ENCODE peak calls at places on chromosomes 7 and 10, in five cellular contexts. X is lung, B is heart left ventricle, Q is DND-41, C is body of pancreas. S is an unnamed sample.

GRCh38 chr7:82810558-82811259 is 352.0 kb downstream of the PCLO start:
- DNase-seq in X (no peak), B (no peak), Q (no peak), C (peak; percentile 20), S (peak; percentile 34)

GRCh38 chr7:102063736-102064135 is 222.9 kb upstream of the SH2B2 start:
- DNase-seq in X (peak; percentile 49), B (no peak), Q (no peak), C (no peak), S (no peak)

GRCh38 chr7:20998309-20998708 is 211.6 kb upstream of the SP8 start:
- DNase-seq in X (no peak), B (no peak), Q (no peak), C (no peak), S (peak; percentile 28)

GRCh38 chr10:81426722-81427121 is 448.3 kb upstream of the NRG3 start:
- DNase-seq in X (no peak), B (no peak), Q (no peak), C (no peak), S (no peak)

GRCh38 chr10:12332572-12333381 is 16.6 kb upstream of the CAMK1D start:
- DNase-seq in X (no peak), B (no peak), Q (no peak), C (no peak), S (no peak)

GRCh38 chr10:99682752-99683151 is 23.4 kb downstream of the ENTPD7 start:
- DNase-seq in X (no peak), B (no peak), Q (no peak), C (no peak), S (no peak)

GRCh38 chr10:25176421-25176968 is 1.7 kb downstream of the GPR158 start:
- DNase-seq in X (no peak), B (no peak), Q (no peak), C (no peak), S (no peak)

GRCh38 chr7:150898475-150899011 is 46.2 kb downstream of the AOC1 start:
- DNase-seq in X (peak; percentile 79), B (peak; percentile 82), Q (peak; percentile 75), C (peak; percentile 76), S (no peak)

GRCh38 chr10:12708921-12709320 is 292.6 kb downstream of the CCDC3 start:
- DNase-seq in X (no peak), B (no peak), Q (no peak), C (no peak), S (no peak)

GRCh38 chr7:111364413-111364812 is 197.9 kb downstream of the IMMP2L start:
- DNase-seq in X (no peak), B (no peak), Q (no peak), C (no peak), S (no peak)

GRCh38 chr10:31754803-31755624 is 173.6 kb downstream of the ARHGAP12 start:
- DNase-seq in X (no peak), B (peak; percentile 38), Q (no peak), C (peak; percentile 55), S (no peak)

GRCh38 chr10:79025113-79025832 is 43.5 kb upstream of the ZMIZ1 start:
- DNase-seq in X (no peak), B (peak; percentile 48), Q (peak; percentile 46), C (no peak), S (no peak)

GRCh38 chr10:110502851-110503301 is 5.2 kb downstream of the DUSP5 start:
- DNase-seq in X (peak; percentile 52), B (peak; percentile 70), Q (no peak), C (no peak), S (no peak)

GRCh38 chr7:117173001-117173400 is 149.9 kb downstream of the WNT2 start:
- DNase-seq in X (no peak), B (no peak), Q (no peak), C (no peak), S (no peak)

GRCh38 chr7:73704640-73705550 is 14.6 kb downstream of the STX1A start:
- DNase-seq in X (peak; percentile 61), B (no peak), Q (no peak), C (no peak), S (no peak)

GRCh38 chr7:99460651-99461050 is 5.3 kb downstream of the ATP5MF start:
- DNase-seq in X (no peak), B (no peak), Q (no peak), C (no peak), S (no peak)

GRCh38 chr7:99459087-99459486 is 6.9 kb downstream of the ATP5MF start:
- DNase-seq in X (no peak), B (no peak), Q (peak; percentile 52), C (no peak), S (no peak)

GRCh38 chr7:99457646-99458493 is 8.1 kb downstream of the ATP5MF start:
- DNase-seq in X (no peak), B (no peak), Q (no peak), C (no peak), S (no peak)

GRCh38 chr7:99457050-99457645 is 8.8 kb downstream of the ATP5MF start:
- DNase-seq in X (no peak), B (no peak), Q (no peak), C (no peak), S (no peak)

GRCh38 chr7:99461221-99461620 is 4.7 kb downstream of the ATP5MF start:
- DNase-seq in X (no peak), B (no peak), Q (no peak), C (no peak), S (no peak)
- TF ChIP-seq CTCF in X (no peak), B (no peak), Q (peak; percentile 26), C (no peak), S (no peak)

GRCh38 chr10:48497965-48498770 is 106.7 kb downstream of the ARHGAP22 start:
- DNase-seq in X (no peak), B (peak; percentile 23), Q (no peak), C (no peak), S (no peak)

GRCh38 chr10:48496105-48496830 is 108.6 kb downstream of the ARHGAP22 start:
- DNase-seq in X (no peak), B (no peak), Q (no peak), C (no peak), S (no peak)

GRCh38 chr10:48496831-48497792 is 107.8 kb downstream of the ARHGAP22 start:
- DNase-seq in X (no peak), B (peak; percentile 62), Q (no peak), C (no peak), S (peak; percentile 32)

GRCh38 chr10:48501226-48501625 is 103.6 kb downstream of the ARHGAP22 start:
- DNase-seq in X (no peak), B (no peak), Q (no peak), C (no peak), S (no peak)

GRCh38 chr10:48498940-48499510 is 105.8 kb downstream of the ARHGAP22 start:
- DNase-seq in X (no peak), B (peak; percentile 9), Q (no peak), C (no peak), S (no peak)
- H3K27me3 ChIP-seq in X (no peaks in the 10 kb centered on the region), B (no peaks in the 10 kb centered on the region), Q (no peaks in the 10 kb centered on the region), C (no peaks in the 10 kb centered on the region), S (no peaks in the 10 kb centered on the region)

DNA sequence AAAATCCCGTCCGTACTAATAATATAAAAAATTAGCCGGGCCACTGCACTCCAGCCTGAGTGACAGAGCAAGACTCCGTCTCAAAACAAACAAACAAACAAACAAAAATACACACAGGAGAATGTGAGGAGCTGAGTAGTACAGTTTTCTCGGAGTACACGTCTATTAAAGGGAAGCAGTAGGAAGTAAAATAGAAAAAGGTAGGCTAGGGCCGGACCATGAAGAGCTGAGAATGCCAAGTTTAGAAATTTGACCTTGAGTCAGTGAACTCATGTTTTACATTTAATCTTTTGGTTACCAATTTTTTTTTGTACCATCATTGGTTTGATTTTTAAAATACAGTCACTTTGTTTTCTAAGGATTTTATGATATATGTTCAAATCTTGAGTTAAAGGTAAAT is 64.1 kb downstream of the KAT6B start:
- DNase-seq in X (no peak), B (no peak), Q (no peak), C (no peak), S (no peak)
- TF ChIP-seq CTCF in X (no peak), B (no peak), Q (no peak), C (no peak), S (no peak)

DNA sequence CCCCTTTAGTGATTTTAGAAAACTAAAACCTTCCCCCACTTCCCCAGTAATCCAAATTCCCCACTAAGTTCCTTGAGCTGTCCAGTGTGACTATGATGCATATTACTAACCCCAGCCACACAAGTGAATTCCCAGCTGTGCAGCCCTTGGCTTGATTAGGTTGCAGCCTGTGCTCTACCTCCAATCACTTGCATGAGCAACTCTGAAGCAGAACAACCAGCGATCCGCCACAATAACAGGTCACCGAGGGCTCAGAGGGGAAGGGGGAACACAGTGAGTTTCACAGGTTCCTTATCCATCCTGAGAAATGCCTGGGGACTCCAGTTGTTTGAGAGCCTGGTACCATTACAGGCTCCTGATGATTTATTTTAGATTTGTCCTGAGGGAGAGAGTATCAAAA is 901.3 kb downstream of the SORCS3 start:
- DNase-seq in X (no peak), B (no peak), Q (no peak), C (no peak), S (no peak)
- H3K27me3 ChIP-seq in X (no peaks in the 10 kb centered on the region), B (no peaks in the 10 kb centered on the region), Q (no peaks in the 10 kb centered on the region), C (no peaks in the 10 kb centered on the region), S (no peaks in the 10 kb centered on the region)

GRCh38 chr10:123897146-123897545 is 5.5 kb upstream of the CPXM2 start:
- DNase-seq in X (no peak), B (no peak), Q (no peak), C (no peak), S (no peak)
- TF ChIP-seq CTCF in X (no peak), B (peak; percentile 28), Q (peak; percentile 51), C (no peak), S (peak; percentile 18)

GRCh38 chr10:117617664-117618063 is 75.1 kb downstream of the EMX2 start:
- DNase-seq in X (no peak), B (no peak), Q (no peak), C (no peak), S (no peak)

GRCh38 chr10:117616179-117616578 is 73.6 kb downstream of the EMX2 start:
- DNase-seq in X (no peak), B (no peak), Q (no peak), C (no peak), S (no peak)

GRCh38 chr10:117617086-117617485 is 74.5 kb downstream of the EMX2 start:
- DNase-seq in X (no peak), B (no peak), Q (no peak), C (no peak), S (no peak)

GRCh38 chr10:117612113-117612512 is 69.6 kb downstream of the EMX2 start:
- DNase-seq in X (no peak), B (no peak), Q (no peak), C (no peak), S (no peak)

DNA sequence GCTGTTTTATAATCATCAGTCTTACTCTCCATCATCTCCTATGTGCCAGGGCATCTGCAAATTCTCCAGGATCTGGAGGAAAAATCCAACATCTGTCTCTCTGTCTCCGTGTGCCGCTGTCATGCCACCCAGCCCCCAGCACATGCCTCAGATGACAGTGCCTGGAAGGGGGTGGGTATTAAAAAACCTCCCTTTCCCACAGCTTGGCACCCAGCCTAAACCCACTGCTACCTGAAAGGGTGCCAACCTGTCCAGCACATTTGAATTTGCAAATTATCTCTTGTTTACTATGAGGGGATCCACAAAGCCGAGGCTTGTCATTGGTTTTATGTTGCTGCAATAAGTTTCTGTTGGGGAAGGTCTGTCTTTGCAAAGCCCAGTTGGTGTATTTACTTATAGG is 73.1 kb downstream of the EMX2 start:
- DNase-seq in X (no peak), B (no peak), Q (no peak), C (no peak), S (no peak)
- H3K27me3 ChIP-seq in X (no peaks in the 10 kb centered on the region), B (no peaks in the 10 kb centered on the region), Q (peaks cover 2% of the 10 kb centered on the region), C (no peaks in the 10 kb centered on the region), S (no peaks in the 10 kb centered on the region)

DNA sequence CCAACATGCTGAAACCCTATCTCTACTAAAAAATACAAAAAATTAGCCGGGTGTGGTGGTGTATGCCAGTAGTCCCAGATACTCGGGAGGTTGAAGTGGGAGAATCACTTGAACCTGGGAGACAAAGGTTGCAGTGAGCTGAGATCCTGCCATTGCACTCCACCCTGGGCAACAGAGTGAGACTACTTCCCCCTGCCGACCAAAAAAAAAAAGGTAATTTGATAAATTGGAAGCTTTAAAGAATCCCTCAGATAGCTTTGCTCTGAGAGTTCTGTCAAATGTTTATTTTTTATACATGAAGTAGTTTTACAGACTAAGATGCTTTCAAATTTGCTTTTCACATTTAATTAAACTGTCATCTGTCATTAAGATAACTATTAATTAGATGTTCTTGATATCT is 563.3 kb upstream of the LRRTM3 start:
- DNase-seq in X (no peak), B (no peak), Q (no peak), C (no peak), S (no peak)
- TF ChIP-seq CTCF in X (no peak), B (no peak), Q (no peak), C (no peak), S (no peak)

S was measured in kidney epithelial cell.